ENCODE peak calls at places on chromosomes 5 and 9, in five cellular contexts. I is kidney, U is EL, K is T follicular helper cell, E is Panc1. Z is an unnamed sample.

GRCh38 chr5:119410448-119411170 is 41.7 kb upstream of the HSD17B4 start:
- DNase-seq in K (no peak), E (no peak), U (no peak), I (no peak), Z (no peak)

GRCh38 chr5:74136276-74136675 is 504.3 kb downstream of the ENC1 start:
- DNase-seq in U (no peak), K (no peak), E (no peak), I (no peak), Z (no peak)

GRCh38 chr9:12882430-12882829 is 107.6 kb downstream of the LURAP1L start:
- DNase-seq in U (peak), I (no peak), K (no peak), E (no peak), Z (no peak)

GRCh38 chr5:170752257-170753215 is 31.0 kb upstream of the GABRP start:
- DNase-seq in U (no peak), K (no peak), E (no peak), I (peak), Z (no peak)

GRCh38 chr5:84752780-84753179 is 368.1 kb upstream of the EDIL3 start:
- DNase-seq in K (no peak), E (no peak), I (no peak), U (no peak), Z (no peak)

GRCh38 chr5:135629164-135629563 is 50.4 kb upstream of the CXCL14 start:
- DNase-seq in U (no peak), E (no peak), K (no peak), I (no peak), Z (no peak)

GRCh38 chr9:3875371-3876132 is 349.8 kb upstream of the RFX3 start:
- DNase-seq in I (no peak), K (no peak), U (peak), E (peak), Z (no peak)

GRCh38 chr5:147565524-147565923 is 55.7 kb upstream of the DPYSL3 start:
- DNase-seq in I (no peak), E (no peak), U (peak), K (no peak), Z (no peak)

GRCh38 chr9:114122628-114123027 is 23.5 kb upstream of the KIF12 start:
- DNase-seq in I (peak), U (no peak), E (no peak), K (no peak), Z (no peak)

GRCh38 chr5:159912033-159912800 is 4.1 kb upstream of the ADRA1B start:
- DNase-seq in I (no peak), K (no peak), U (peak), E (no peak), Z (no peak)

GRCh38 chr5:36669015-36669651 is 62.7 kb downstream of the SLC1A3 start:
- DNase-seq in U (no peak), I (no peak), E (no peak), K (no peak), Z (no peak)

GRCh38 chr9:87270241-87271234 is 227.1 kb upstream of the DAPK1 start:
- DNase-seq in K (no peak), U (peak), E (no peak), I (no peak), Z (no peak)

GRCh38 chr5:123036391-123037103 is at the start of gene PPIC:
- DNase-seq in U (peak), K (no peak), E (peak), I (peak), Z (peak)

GRCh38 chr9:115992834-115993233 is 160.8 kb upstream of the PAPPA start:
- DNase-seq in K (no peak), E (no peak), U (peak), I (no peak), Z (no peak)

GRCh38 chr9:94643176-94643575 is 3.9 kb upstream of the FBP1 start:
- DNase-seq in K (no peak), I (no peak), E (no peak), U (no peak), Z (no peak)